ENCODE peak calls at places on chromosome 7, in seven cellular contexts. M is LoVo; X is NCI-H1417 treated with DMSO at 0.1 percent for 48 hours; L is GM03348; D is mucosa of gallbladder; I is mammary epithelial cell; C is activated effector memory CD4-positive, alpha-beta T cell treated with anti-CD3 and anti-CD28 coated beads, Interleukin-2, amount 50 U/mL, for 16 hours. O is an unnamed sample.

GRCh38 chr7:11934766-11935165 is 102.8 kb upstream of the THSD7A start:
- DNase-seq in M (peak; percentile 6), X (no peak), L (no peak), D (no peak), I (no peak), C (no peak), O (no peak)

GRCh38 chr7:44196450-44196872 is 4.3 kb upstream of the YKT6 start:
- DNase-seq in M (peak; percentile 26), X (no peak), L (peak; percentile 83), D (peak; percentile 38), I (no peak), C (no peak), O (no peak)

GRCh38 chr7:31002256-31002655 is 38.5 kb downstream of the GHRHR start:
- DNase-seq in M (no peak), X (no peak), L (no peak), D (no peak), I (no peak), C (no peak), O (no peak)

GRCh38 chr7:522071-522937 is 2.7 kb upstream of the PDGFA start:
- DNase-seq in M (peak; percentile 66), X (no peak), L (peak; percentile 53), D (peak; percentile 74), I (peak; percentile 58), C (peak; percentile 72), O (no peak)

GRCh38 chr7:253491-254336 is 36.3 kb upstream of the FOXL3 start:
- DNase-seq in M (no peak), X (no peak), L (no peak), D (no peak), I (no peak), C (no peak), O (no peak)

GRCh38 chr7:139328375-139328774 is 12.8 kb upstream of the FMC1 start:
- DNase-seq in M (no peak), X (no peak), L (peak; percentile 73), D (no peak), I (peak; percentile 82), C (no peak), O (no peak)

GRCh38 chr7:158506626-158507025 is 81.0 kb downstream of the PTPRN2 start:
- DNase-seq in M (no peak), X (no peak), L (no peak), D (no peak), I (no peak), C (no peak), O (no peak)

GRCh38 chr7:43954524-43955228 is 28.4 kb downstream of the UBE2D4 start:
- DNase-seq in M (peak; percentile 32), X (no peak), L (peak; percentile 72), D (no peak), I (peak; percentile 66), C (no peak), O (no peak)

GRCh38 chr7:151075662-151075971 is 5.0 kb downstream of the FASTK start:
- DNase-seq in M (no peak), X (no peak), L (no peak), D (no peak), I (no peak), C (no peak), O (no peak)

GRCh38 chr7:28170701-28171100 is 9.9 kb downstream of the JAZF1 start:
- DNase-seq in M (no peak), X (no peak), L (no peak), D (no peak), I (no peak), C (no peak), O (no peak)

GRCh38 chr7:128391805-128392204 is 18.0 kb downstream of the IMPDH1 start:
- DNase-seq in M (no peak), X (no peak), L (no peak), D (no peak), I (no peak), C (no peak), O (no peak)

GRCh38 chr7:41579961-41580935 is 122.6 kb downstream of the INHBA start:
- DNase-seq in M (peak; percentile 56), X (no peak), L (peak; percentile 73), D (no peak), I (peak; percentile 51), C (no peak), O (no peak)

GRCh38 chr7:47931788-47932425 is 16.4 kb downstream of the PKD1L1 start:
- DNase-seq in M (no peak), X (no peak), L (peak; percentile 77), D (no peak), I (peak; percentile 29), C (no peak), O (no peak)

GRCh38 chr7:47458057-47458456 is 123.9 kb downstream of the TNS3 start:
- DNase-seq in M (no peak), X (no peak), L (peak; percentile 93), D (no peak), I (peak; percentile 45), C (no peak), O (no peak)

GRCh38 chr7:132750056-132750455 is 173.8 kb upstream of the PLXNA4 start:
- DNase-seq in M (no peak), X (no peak), L (no peak), D (no peak), I (no peak), C (no peak), O (no peak)

GRCh38 chr7:22810843-22811242 is 11.8 kb downstream of the TOMM7 start:
- DNase-seq in M (no peak), X (no peak), L (no peak), D (no peak), I (no peak), C (no peak), O (no peak)

GRCh38 chr7:151882734-151883133 is 5.8 kb upstream of the PRKAG2 start:
- DNase-seq in M (no peak), X (no peak), L (no peak), D (no peak), I (no peak), C (peak; percentile 19), O (no peak)

GRCh38 chr7:79319369-79319768 is 134.1 kb downstream of the MAGI2 start:
- DNase-seq in M (no peak), X (no peak), L (no peak), D (no peak), I (no peak), C (no peak), O (no peak)

GRCh38 chr7:69599211-69599878 is 1.1 kb downstream of the AUTS2 start:
- DNase-seq in M (no peak), X (no peak), L (peak; percentile 55), D (no peak), I (no peak), C (no peak), O (no peak)

GRCh38 chr7:131869186-131869862 is 312.9 kb upstream of the PODXL start:
- DNase-seq in M (no peak), X (no peak), L (no peak), D (no peak), I (no peak), C (no peak), O (no peak)

GRCh38 chr7:29988391-29989256 is 977 bp downstream of the SCRN1 start:
- DNase-seq in M (peak; percentile 55), X (peak; percentile 19), L (peak; percentile 68), D (peak; percentile 20), I (peak; percentile 63), C (peak; percentile 65), O (no peak)

GRCh38 chr7:16670021-16670420 is 24.0 kb downstream of the BZW2 start:
- DNase-seq in M (no peak), X (no peak), L (peak; percentile 55), D (no peak), I (no peak), C (no peak), O (no peak)

GRCh38 chr7:22216309-22216708 is 140.6 kb downstream of the RAPGEF5 start:
- DNase-seq in M (no peak), X (no peak), L (no peak), D (no peak), I (no peak), C (no peak), O (no peak)

GRCh38 chr7:35748348-35748747 is 52.5 kb upstream of the SEPTIN7 start:
- DNase-seq in M (no peak), X (no peak), L (peak; percentile 24), D (no peak), I (no peak), C (no peak), O (no peak)

GRCh38 chr7:36639826-36640225 is 84.5 kb downstream of the AOAH start:
- DNase-seq in M (no peak), X (no peak), L (no peak), D (peak; percentile 18), I (no peak), C (peak; percentile 66), O (no peak)

GRCh38 chr7:43625453-43625852 is 42.5 kb downstream of the STK17A start:
- DNase-seq in M (no peak), X (no peak), L (no peak), D (no peak), I (no peak), C (peak; percentile 73), O (no peak)

GRCh38 chr7:98795741-98796493 is 73.9 kb downstream of the TMEM130 start:
- DNase-seq in M (no peak), X (no peak), L (no peak), D (no peak), I (no peak), C (no peak), O (no peak)

GRCh38 chr7:79451580-79451979 is 1.9 kb downstream of the MAGI2 start:
- DNase-seq in M (no peak), X (no peak), L (no peak), D (no peak), I (peak; percentile 62), C (no peak), O (no peak)

GRCh38 chr7:100119701-100120517 is 475 bp downstream of the CNPY4 start:
- DNase-seq in M (no peak), X (no peak), L (peak; percentile 73), D (peak; percentile 66), I (no peak), C (peak; percentile 90), O (no peak)

GRCh38 chr7:6530626-6531491 is 20.4 kb downstream of the GRID2IP start:
- DNase-seq in M (no peak), X (no peak), L (no peak), D (peak; percentile 14), I (no peak), C (peak; percentile 76), O (no peak)

GRCh38 chr7:35035511-35035921 is 1.8 kb downstream of the DPY19L1 start:
- DNase-seq in M (peak; percentile 12), X (peak; percentile 1), L (peak; percentile 9), D (peak; percentile 24), I (peak; percentile 47), C (peak; percentile 70), O (no peak)

GRCh38 chr7:48106906-48107659 is 18.0 kb downstream of the UPP1 start:
- DNase-seq in M (no peak), X (no peak), L (no peak), D (peak; percentile 9), I (no peak), C (no peak), O (no peak)

GRCh38 chr7:2099036-2099957 is 133.4 kb downstream of the MAD1L1 start:
- DNase-seq in M (no peak), X (no peak), L (peak; percentile 88), D (no peak), I (no peak), C (no peak), O (no peak)

GRCh38 chr7:121039994-121040393 is 51.5 kb downstream of the CPED1 start:
- DNase-seq in M (no peak), X (no peak), L (no peak), D (no peak), I (no peak), C (no peak), O (no peak)

GRCh38 chr7:149007146-149007545 is 21.2 kb downstream of the PDIA4 start:
- DNase-seq in M (no peak), X (no peak), L (no peak), D (no peak), I (no peak), C (no peak), O (no peak)

GRCh38 chr7:2281556-2281955 is 32.7 kb downstream of the SNX8 start:
- DNase-seq in M (no peak), X (no peak), L (peak; percentile 64), D (peak; percentile 42), I (no peak), C (no peak), O (no peak)

GRCh38 chr7:29858080-29858951 is 52.0 kb downstream of the WIPF3 start:
- DNase-seq in M (no peak), X (no peak), L (no peak), D (no peak), I (no peak), C (no peak), O (no peak)

GRCh38 chr7:76394962-76395361 is 14.5 kb downstream of the SSC4D start:
- DNase-seq in M (no peak), X (no peak), L (peak; percentile 8), D (no peak), I (no peak), C (no peak), O (no peak)

O was measured in NCI-H2081 treated with DMSO at 0.1 percent for 48 hours.